ENCODE peak calls at places on chromosomes 3 and 15, in six cellular contexts. S, R, U, Z, L and T are unnamed samples.

GRCh38 chr3:138451595-138452162 is 17.3 kb downstream of the ESYT3 start:
- DNase-seq in S (no peak), R (no peak), U (no peak), Z (no peak), L (no peak), T (no peak)

GRCh38 chr15:80031841-80032240 is 27.6 kb upstream of the ZFAND6 start:
- DNase-seq in S (no peak), R (no peak), U (peak; percentile 4), Z (no peak), L (no peak), T (no peak)

GRCh38 chr15:59976480-59976879 is 27.6 kb upstream of the FOXB1 start:
- DNase-seq in S (no peak), R (no peak), U (no peak), Z (no peak), L (no peak), T (no peak)

GRCh38 chr15:60538129-60538528 is 59.2 kb upstream of the ICE2 start:
- DNase-seq in S (no peak), R (no peak), U (no peak), Z (no peak), L (no peak), T (no peak)

GRCh38 chr15:38896652-38897051 is 332.0 kb upstream of the RASGRP1 start:
- DNase-seq in S (no peak), R (no peak), U (no peak), Z (no peak), L (no peak), T (peak; percentile 39)

GRCh38 chr15:52727825-52728224 is 48.6 kb upstream of the ATOSA start:
- DNase-seq in S (no peak), R (no peak), U (no peak), Z (no peak), L (no peak), T (no peak)

GRCh38 chr3:192571197-192571791 is 156.0 kb downstream of the FGF12 start:
- DNase-seq in S (no peak), R (no peak), U (peak; percentile 58), Z (peak; percentile 56), L (peak; percentile 15), T (peak; percentile 56)

GRCh38 chr3:197035577-197035976 is 6.0 kb upstream of the MELTF start:
- DNase-seq in S (no peak), R (no peak), U (no peak), Z (no peak), L (no peak), T (no peak)

GRCh38 chr15:51341366-51342248 is at the start of gene GLDN:
- DNase-seq in S (peak; percentile 42), R (peak; percentile 47), U (peak; percentile 34), Z (no peak), L (peak; percentile 20), T (peak; percentile 29)

GRCh38 chr3:48301814-48302194 is 31.7 kb downstream of the SPINK8 start:
- DNase-seq in S (peak; percentile 40), R (no peak), U (peak; percentile 64), Z (peak; percentile 58), L (no peak), T (peak; percentile 42)

GRCh38 chr15:96403932-96404331 is 73.4 kb downstream of the NR2F2 start:
- DNase-seq in S (no peak), R (no peak), U (no peak), Z (no peak), L (no peak), T (no peak)

GRCh38 chr3:14537590-14538450 is 2.3 kb downstream of the GRIP2 start:
- DNase-seq in S (no peak), R (no peak), U (no peak), Z (no peak), L (no peak), T (peak; percentile 12)

GRCh38 chr3:194573680-194574437 is 59.4 kb downstream of the TMEM44 start:
- DNase-seq in S (peak; percentile 68), R (peak; percentile 60), U (peak; percentile 77), Z (peak; percentile 82), L (no peak), T (peak; percentile 70)

GRCh38 chr3:109257269-109257668 is 59.0 kb downstream of the DPPA2 start:
- DNase-seq in S (peak; percentile 26), R (no peak), U (peak; percentile 47), Z (peak; percentile 92), L (no peak), T (peak; percentile 94)

GRCh38 chr3:46490338-46491084 is 7.3 kb upstream of the RTP3 start:
- DNase-seq in S (no peak), R (no peak), U (peak; percentile 54), Z (no peak), L (no peak), T (peak; percentile 47)

GRCh38 chr3:128845119-128845518 is 34.3 kb upstream of the ACAD9 start:
- DNase-seq in S (no peak), R (peak; percentile 17), U (no peak), Z (no peak), L (no peak), T (no peak)

GRCh38 chr3:33636125-33636855 is 81.8 kb downstream of the CLASP2 start:
- DNase-seq in S (peak; percentile 57), R (peak; percentile 69), U (peak; percentile 77), Z (peak; percentile 86), L (no peak), T (peak; percentile 89)

GRCh38 chr3:38454884-38455638 is 1.4 kb downstream of the ACVR2B start:
- DNase-seq in S (peak; percentile 88), R (peak; percentile 89), U (peak; percentile 19), Z (peak; percentile 49), L (peak; percentile 57), T (peak; percentile 40)

GRCh38 chr15:89662893-89663673 is 7.8 kb upstream of the KIF7 start:
- DNase-seq in S (peak; percentile 72), R (no peak), U (peak; percentile 94), Z (peak; percentile 98), L (peak; percentile 60), T (peak; percentile 94)

GRCh38 chr3:156535162-156535627 is 19.7 kb downstream of the SSR3 start:
- DNase-seq in S (peak; percentile 93), R (peak; percentile 54), U (peak; percentile 100), Z (peak; percentile 98), L (peak; percentile 35), T (peak; percentile 100)

GRCh38 chr3:39519076-39519475 is 51.6 kb downstream of the MOBP start:
- DNase-seq in S (peak; percentile 17), R (no peak), U (no peak), Z (no peak), L (no peak), T (no peak)
- TF ChIP-seq CTCF in S (no peak), R (no peak), U (no peak), Z (no peak), L (no peak), T (no peak)

GRCh38 chr3:147420361-147421183 is 11.4 kb downstream of the ZIC1 start:
- DNase-seq in S (no peak), R (no peak), U (no peak), Z (no peak), L (no peak), T (no peak)

GRCh38 chr3:147422934-147423599 is 13.9 kb downstream of the ZIC1 start:
- DNase-seq in S (no peak), R (peak; percentile 52), U (no peak), Z (no peak), L (no peak), T (peak; percentile 83)

GRCh38 chr3:147419731-147420360 is 10.7 kb downstream of the ZIC1 start:
- DNase-seq in S (no peak), R (no peak), U (no peak), Z (no peak), L (no peak), T (peak; percentile 39)

GRCh38 chr3:147422226-147422933 is 13.2 kb downstream of the ZIC1 start:
- DNase-seq in S (no peak), R (no peak), U (no peak), Z (no peak), L (no peak), T (peak; percentile 50)

DNA sequence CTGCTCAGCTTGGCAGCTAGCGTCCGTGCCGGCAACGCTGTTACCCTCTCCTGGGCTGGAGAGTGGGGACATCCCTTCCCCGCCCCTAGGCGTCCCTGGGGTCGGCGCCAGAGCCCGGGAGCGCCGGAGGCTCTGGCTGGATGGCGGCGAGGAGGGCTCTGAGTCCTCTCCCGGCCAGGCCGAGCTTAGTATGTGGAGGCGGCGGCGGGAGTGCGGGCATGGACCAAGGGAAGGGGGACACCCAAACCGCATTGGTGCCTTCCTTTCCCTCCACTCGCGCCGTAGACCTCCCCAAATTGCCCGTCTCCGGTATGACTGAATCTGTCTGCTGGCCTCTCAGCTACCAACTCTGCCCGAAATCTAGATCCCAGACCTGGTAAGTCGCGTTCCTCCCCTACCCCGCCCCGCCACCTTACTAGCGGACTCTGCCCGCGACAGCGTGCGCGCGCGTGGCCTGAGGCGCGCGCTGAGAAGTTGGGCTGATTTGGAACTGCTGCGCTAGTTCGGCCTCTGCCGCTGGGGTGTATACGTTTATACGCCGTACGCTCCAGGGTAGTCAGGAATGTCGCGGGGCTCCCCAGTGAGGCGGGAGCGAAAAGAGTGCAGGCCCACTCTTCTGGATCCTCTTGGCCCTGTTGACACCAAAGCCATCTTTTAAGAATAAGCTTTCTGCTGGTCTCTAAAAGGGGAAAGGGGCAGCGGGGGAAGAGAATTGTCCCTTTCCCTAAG is 12.2 kb downstream of the ZIC1 start:
- DNase-seq in S (no peak), R (peak; percentile 37), U (no peak), Z (no peak), L (no peak), T (peak; percentile 90)
- H3K4me3 ChIP-seq in S (no peak overlapping the region), R (peak overlapping the region; percentile 9), U (no peak overlapping the region), Z (no peak overlapping the region), L (no peak overlapping the region), T (peak overlapping the region; percentile 60)

DNA sequence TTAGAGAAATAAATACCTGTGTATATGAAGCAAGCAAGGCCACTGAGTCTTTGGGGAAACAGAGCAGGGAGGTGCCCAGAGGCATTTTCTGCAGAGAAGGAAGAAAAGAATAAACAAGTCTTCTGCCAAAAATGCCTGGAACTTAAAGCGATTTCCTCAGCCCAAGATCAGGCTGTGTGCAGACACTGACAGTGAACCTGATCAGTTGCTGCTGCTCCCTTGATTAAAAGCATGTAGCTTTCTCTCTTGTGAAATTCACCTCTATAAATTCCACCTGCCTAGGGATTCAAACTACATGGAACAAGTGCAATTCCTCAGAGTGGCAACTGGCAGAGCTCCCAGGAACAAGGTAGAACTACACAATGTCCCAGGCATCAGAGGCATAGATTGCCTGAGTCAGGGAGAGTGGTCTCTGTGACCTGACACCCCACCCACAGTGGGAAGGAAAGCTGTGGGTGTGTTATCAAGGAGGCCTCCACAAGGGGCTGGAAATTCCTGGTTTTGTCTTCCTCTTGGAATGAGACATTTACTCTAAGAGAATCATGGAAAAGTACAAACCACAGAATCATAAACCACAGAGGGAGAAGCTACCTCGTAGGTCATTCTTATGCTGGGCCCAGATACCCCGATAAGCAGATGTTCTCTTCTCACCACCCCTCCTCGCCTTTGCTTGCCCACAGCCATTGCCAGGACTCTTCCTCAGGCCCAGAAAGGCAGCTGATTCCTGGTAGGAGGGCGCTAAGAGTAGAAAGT is 1.8 kb upstream of the ZBTB38 start:
- DNase-seq in S (peak; percentile 63), R (peak; percentile 11), U (peak; percentile 98), Z (peak; percentile 90), L (peak; percentile 30), T (peak; percentile 95)
- TF ChIP-seq CTCF in S (no peak), R (peak; percentile 23), U (peak; percentile 35), Z (peak; percentile 18), L (no peak), T (peak; percentile 24)

DNA sequence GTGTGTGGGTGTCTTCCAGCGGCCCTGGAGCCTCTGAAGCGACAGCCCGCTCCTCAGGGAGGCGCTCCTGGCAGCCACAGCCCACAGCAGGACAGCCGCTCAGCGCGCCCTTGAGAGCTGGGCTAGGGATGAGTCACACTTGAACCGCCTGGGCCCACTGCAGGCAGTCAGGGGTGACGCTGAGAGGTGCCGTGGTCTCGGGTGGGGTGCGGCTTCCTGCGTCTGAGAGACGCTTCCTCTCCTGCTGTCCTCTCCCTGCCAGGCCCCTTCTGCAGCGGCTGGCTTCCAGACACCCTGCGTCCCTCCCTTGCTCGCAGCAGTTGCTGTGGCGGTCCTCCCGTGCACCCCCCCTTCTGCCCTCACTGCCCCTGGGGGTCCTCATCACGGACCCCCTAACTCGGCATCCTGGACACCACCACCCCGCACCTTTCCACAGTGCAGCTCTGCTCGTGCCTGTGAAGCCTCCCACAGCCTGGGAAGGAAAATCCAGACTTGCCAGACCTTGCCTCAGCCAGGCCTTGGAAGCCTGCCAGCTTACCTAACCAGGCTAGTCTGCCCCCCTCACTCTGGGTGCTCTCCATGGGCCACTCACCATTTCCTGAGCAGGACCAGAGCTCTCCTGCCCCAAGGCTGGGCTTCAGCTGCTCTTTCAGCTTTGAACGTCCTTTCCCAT is 1.1 kb upstream of the SPTBN5 start:
- DNase-seq in S (peak; percentile 78), R (no peak), U (peak; percentile 76), Z (peak; percentile 76), L (no peak), T (peak; percentile 81)
- H3K4me3 ChIP-seq in S (no peak overlapping the region), R (no peak overlapping the region), U (peak overlapping the region; percentile 2), Z (no peak overlapping the region), L (no peak overlapping the region), T (peak overlapping the region; percentile 28)